ENCODE peak calls at places on chromosomes 2 and 18, in five cellular contexts. J is BE2C, A is T-helper 17 cell, V is right atrium auricular region, W is tibial artery. R is an unnamed sample.

GRCh38 chr18:12726774-12727550 is 24.1 kb downstream of the PSMG2 start:
- DNase-seq in W (no peak), J (peak), V (no peak), A (peak), R (peak)

GRCh38 chr18:60870261-60870966 is 462.8 kb upstream of the CDH20 start:
- DNase-seq in W (no peak), A (no peak), J (no peak), V (no peak), R (no peak)

GRCh38 chr2:23594079-23594494 is 209.1 kb downstream of the KLHL29 start:
- DNase-seq in A (no peak), W (peak), J (no peak), V (no peak), R (no peak)

GRCh38 chr2:20615466-20616241 is 35.2 kb downstream of the HS1BP3 start:
- DNase-seq in W (peak), J (peak), V (no peak), A (no peak), R (no peak)

GRCh38 chr2:49948091-49948490 is 793.8 kb upstream of the FSHR start:
- DNase-seq in A (no peak), W (no peak), J (no peak), V (no peak), R (no peak)

GRCh38 chr2:152369176-152369860 is 34.3 kb downstream of the FMNL2 start:
- DNase-seq in A (no peak), W (no peak), V (no peak), J (no peak), R (no peak)

GRCh38 chr2:234595829-234596228 is 98.9 kb upstream of the ARL4C start:
- DNase-seq in V (no peak), A (no peak), J (no peak), W (no peak), R (no peak)

GRCh38 chr2:29187926-29188325 is 72.7 kb downstream of the CLIP4 start:
- DNase-seq in A (no peak), V (no peak), J (no peak), W (no peak), R (no peak)

GRCh38 chr2:70948350-70949003 is 12.8 kb downstream of the ATP6V1B1 start:
- DNase-seq in V (peak), W (peak), A (peak), J (peak), R (peak)

GRCh38 chr2:70994055-70994444 is 623 bp downstream of the TEX261 start:
- DNase-seq in A (no peak), V (peak), W (no peak), J (no peak), R (peak)